ENCODE peak calls at places on chromosomes 7 and 10, in eight cellular contexts. S is Caco-2; D is lower lobe of right lung; T is naive thymus-derived CD4-positive, alpha-beta T cell; U is psoas muscle; B is CD4-positive, CD25-positive, alpha-beta regulatory T cell; H is GM23338; Z is heart right ventricle. K is an unnamed sample.
A peak's percentile ranks its signal among the peaks of the same experiment; 100 is the strongest.

GRCh38 chr7:55469271-55469681 is 103.0 kb downstream of the VOPP1 start:
- DNase-seq in T (peak; percentile 76), Z (no peak), B (peak; percentile 90), D (no peak), H (no peak), S (no peak), U (no peak), K (no peak)

GRCh38 chr10:37566336-37566735 is 291.1 kb downstream of the ZNF248 start:
- DNase-seq in S (peak; percentile 14), T (no peak), D (no peak), Z (no peak), H (no peak), U (no peak), B (no peak), K (no peak)

GRCh38 chr7:99143853-99144672 is at the start of gene SMURF1:
- DNase-seq in T (peak; percentile 80), S (peak; percentile 80), D (peak; percentile 80), Z (peak; percentile 78), H (peak; percentile 78), B (peak; percentile 83), U (peak; percentile 86), K (peak; percentile 59)

GRCh38 chr7:43674559-43675436 is 54.5 kb downstream of the COA1 start:
- DNase-seq in U (no peak), H (no peak), B (no peak), T (no peak), S (no peak), D (no peak), Z (no peak), K (no peak)

GRCh38 chr7:539731-540411 is 20.2 kb upstream of the PDGFA start:
- DNase-seq in T (no peak), Z (no peak), D (peak; percentile 72), B (no peak), S (peak; percentile 93), H (no peak), U (no peak), K (no peak)

GRCh38 chr7:7207876-7208275 is 25.5 kb downstream of the C1GALT1 start:
- DNase-seq in Z (no peak), D (no peak), B (no peak), H (no peak), U (no peak), T (no peak), S (no peak), K (no peak)

GRCh38 chr7:16423761-16424160 is 2.4 kb upstream of the CRPPA start:
- DNase-seq in U (no peak), Z (no peak), D (no peak), H (no peak), S (no peak), T (no peak), B (no peak), K (no peak)

GRCh38 chr7:74656421-74656910 is 1.1 kb upstream of the GTF2I start:
- DNase-seq in B (peak; percentile 35), D (no peak), S (peak; percentile 71), Z (peak; percentile 63), T (peak; percentile 34), U (peak; percentile 73), H (peak; percentile 63), K (peak; percentile 75)

GRCh38 chr7:103343758-103344452 is 662 bp downstream of the DNAJC2 start:
- DNase-seq in T (no peak), S (peak; percentile 43), B (peak; percentile 59), U (no peak), D (peak; percentile 52), H (peak; percentile 55), Z (no peak), K (no peak)

GRCh38 chr10:70376436-70377378 is 5.7 kb downstream of the LRRC20 start:
- DNase-seq in D (no peak), U (no peak), B (no peak), S (no peak), H (no peak), T (no peak), Z (no peak), K (no peak)

GRCh38 chr7:41247128-41247865 is 455.6 kb downstream of the INHBA start:
- DNase-seq in T (no peak), Z (no peak), U (no peak), H (no peak), D (no peak), B (no peak), S (no peak), K (no peak)

GRCh38 chr7:158143196-158144120 is 444.2 kb downstream of the PTPRN2 start:
- DNase-seq in S (no peak), H (no peak), Z (no peak), D (no peak), B (no peak), U (no peak), T (no peak), K (no peak)

GRCh38 chr7:151539055-151539714 is 19.5 kb upstream of the RHEB start:
- DNase-seq in Z (no peak), S (peak; percentile 30), T (no peak), H (peak; percentile 44), B (no peak), U (no peak), D (no peak), K (no peak)

GRCh38 chr7:39259391-39260003 is 281.8 kb downstream of the POU6F2 start:
- DNase-seq in H (peak; percentile 44), B (no peak), T (no peak), Z (no peak), U (no peak), D (no peak), S (no peak), K (no peak)

GRCh38 chr7:72430531-72430930 is 18.4 kb upstream of the CALN1 start:
- DNase-seq in Z (no peak), D (no peak), H (peak; percentile 78), B (no peak), T (no peak), U (no peak), S (no peak), K (peak; percentile 27)

DNA sequence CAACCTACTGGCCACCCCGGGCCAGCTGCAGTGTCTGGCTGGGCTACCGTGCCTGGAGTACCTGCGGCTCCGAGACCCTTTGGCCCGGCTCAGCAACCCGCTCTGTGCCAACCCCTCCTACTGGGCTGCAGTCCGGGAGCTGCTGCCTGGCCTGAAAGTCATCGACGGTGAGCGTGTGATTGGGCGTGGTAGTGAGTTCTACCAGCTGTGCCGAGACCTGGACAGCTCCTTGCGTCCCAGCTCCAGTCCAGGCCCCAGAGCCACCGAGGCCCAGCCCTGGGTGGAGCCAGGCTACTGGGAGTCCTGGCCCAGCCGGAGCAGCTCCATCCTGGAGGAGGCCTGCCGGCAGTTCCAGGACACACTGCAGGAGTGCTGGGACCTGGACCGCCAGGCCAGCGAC is 4.2 kb downstream of the RARRES2 start:
- DNase-seq in B (no peak), T (no peak), S (no peak), D (no peak), H (no peak), U (peak; percentile 50), Z (no peak), K (no peak)
- H3K4me1 ChIP-seq in B (peaks cover 5% of the 10 kb centered on the region), T (no peaks in the 10 kb centered on the region), S (no peaks in the 10 kb centered on the region), D (peaks cover 30% of the 10 kb centered on the region), H (peaks cover 40% of the 10 kb centered on the region), U (peaks cover 6% of the 10 kb centered on the region), Z (peaks cover 4% of the 10 kb centered on the region), K (peaks cover 13% of the 10 kb centered on the region)

DNA sequence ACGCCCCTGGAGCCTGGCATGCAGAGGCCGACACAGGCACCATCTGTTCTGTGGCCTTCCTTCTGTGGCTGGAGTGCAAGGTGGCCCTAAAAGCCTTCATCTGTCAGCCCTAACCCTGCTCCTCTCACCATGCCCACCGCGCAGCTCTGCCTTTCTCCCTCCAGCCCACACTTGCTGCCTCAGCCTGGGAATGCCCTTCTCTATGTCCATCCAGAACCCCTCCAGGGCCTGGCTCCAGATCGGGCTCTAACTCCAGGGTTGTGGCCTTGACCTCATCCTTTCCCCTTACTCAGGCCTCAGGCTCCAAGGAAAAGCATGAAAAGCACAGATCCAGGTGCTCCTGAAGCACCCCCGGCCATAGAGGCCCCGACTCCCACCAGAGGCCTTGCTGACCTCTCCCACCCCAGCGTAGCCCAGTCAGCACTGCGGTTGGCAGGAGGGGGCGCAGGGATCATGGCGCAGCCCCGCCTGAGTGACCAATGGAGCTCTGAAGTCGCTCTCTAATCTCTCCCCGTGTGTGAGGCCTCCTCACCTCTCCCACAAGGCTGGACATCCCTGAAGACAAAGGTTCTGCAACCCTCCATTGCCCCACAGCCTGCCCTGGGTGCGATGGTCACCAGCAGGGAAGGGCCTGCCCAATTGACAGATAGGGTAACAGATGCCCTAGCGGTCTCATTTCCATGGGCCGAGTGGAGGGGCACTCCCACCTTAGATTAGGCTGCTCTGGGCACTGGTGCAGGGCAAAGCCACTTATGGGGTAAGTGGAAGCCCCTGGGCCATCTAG is 9.2 kb downstream of the ZCCHC24 start:
- DNase-seq in Z (no peak), T (no peak), S (no peak), H (no peak), D (no peak), U (no peak), B (no peak), K (peak; percentile 62)
- H3K4me1 ChIP-seq in Z (peaks cover 90% of the 10 kb centered on the region), T (no peaks in the 10 kb centered on the region), S (peaks cover 3% of the 10 kb centered on the region), H (no peaks in the 10 kb centered on the region), D (peaks cover 65% of the 10 kb centered on the region), U (peaks cover 89% of the 10 kb centered on the region), B (no peaks in the 10 kb centered on the region), K (peaks cover 44% of the 10 kb centered on the region)

DNA sequence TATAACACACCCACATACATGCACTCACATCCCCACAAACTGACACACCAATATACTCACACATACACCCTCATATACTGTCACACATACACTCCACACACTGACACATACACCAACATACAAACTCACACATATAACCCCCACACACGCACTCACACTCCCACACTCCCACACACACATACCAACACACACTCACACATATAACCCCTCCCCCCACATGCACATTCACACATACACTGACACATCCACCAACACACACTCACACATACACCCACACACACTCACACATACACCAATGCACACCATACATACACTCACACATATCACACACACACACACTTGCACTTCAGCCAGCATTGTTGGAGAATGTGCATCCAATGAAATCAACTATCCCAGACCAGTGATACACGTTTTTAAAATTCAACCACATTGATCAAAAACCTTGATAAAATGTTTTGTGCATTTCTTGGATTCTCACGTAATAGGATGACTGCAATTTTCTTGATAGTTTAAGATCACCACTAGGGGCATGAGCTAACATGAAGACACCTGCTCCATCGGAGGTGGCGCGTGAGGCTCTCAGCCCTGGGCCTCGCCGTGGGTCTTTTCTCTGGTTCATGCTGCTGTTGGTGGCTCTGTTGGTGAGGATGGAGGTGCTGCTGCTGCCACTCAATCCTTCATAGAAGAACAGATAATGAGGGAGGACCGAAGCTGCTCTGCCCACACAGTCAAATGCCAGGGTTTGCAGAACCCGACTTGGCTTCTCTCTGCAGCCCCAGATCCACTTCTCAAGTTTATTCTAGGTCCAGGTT is 32.1 kb upstream of the CHST15 start:
- DNase-seq in Z (no peak), U (no peak), T (peak; percentile 11), S (no peak), B (peak; percentile 34), D (no peak), H (peak; percentile 73), K (no peak)
- H3K4me1 ChIP-seq in Z (no peaks in the 10 kb centered on the region), U (peaks cover 5% of the 10 kb centered on the region), T (no peaks in the 10 kb centered on the region), S (no peaks in the 10 kb centered on the region), B (no peaks in the 10 kb centered on the region), D (peaks cover 14% of the 10 kb centered on the region), H (no peaks in the 10 kb centered on the region), K (no peaks in the 10 kb centered on the region)

DNA sequence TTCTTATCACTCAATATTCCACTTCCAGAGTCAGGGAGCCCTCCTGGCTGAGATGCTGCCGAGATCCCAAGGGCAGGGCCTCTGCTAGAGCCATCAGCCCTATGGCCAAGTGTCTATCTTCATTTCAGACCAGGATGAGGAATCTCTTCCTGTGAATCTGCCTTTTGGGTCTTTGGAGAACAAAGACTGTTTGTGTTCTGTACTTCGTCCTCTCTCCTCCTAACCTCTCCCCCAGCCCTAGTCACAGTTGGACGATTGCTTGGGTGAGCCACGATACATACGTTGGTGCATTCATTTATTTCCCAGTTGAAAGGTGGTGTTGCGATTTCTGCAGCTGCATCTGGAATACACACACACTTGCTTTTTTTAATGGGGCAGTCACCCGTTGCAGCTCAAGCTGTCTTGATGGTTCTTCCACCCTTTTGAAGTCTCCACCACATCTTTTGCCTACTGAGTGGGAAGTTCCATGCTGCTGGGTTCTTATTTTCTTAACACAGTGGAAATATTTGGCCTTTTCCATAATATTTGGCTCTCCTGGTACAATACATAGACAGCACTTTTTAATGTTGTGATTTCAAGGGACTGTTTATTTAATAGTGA is 26.7 kb downstream of the SH3PXD2A start:
- DNase-seq in H (no peak), S (no peak), D (no peak), Z (no peak), U (no peak), B (no peak), T (no peak), K (no peak)
- H3K4me1 ChIP-seq in H (peaks cover 7% of the 10 kb centered on the region), S (peaks cover 33% of the 10 kb centered on the region), D (peaks cover 13% of the 10 kb centered on the region), Z (peaks cover 19% of the 10 kb centered on the region), U (peaks cover 34% of the 10 kb centered on the region), B (no peaks in the 10 kb centered on the region), T (no peaks in the 10 kb centered on the region), K (no peaks in the 10 kb centered on the region)